ENCODE peak calls at places on chromosomes 13 and 19, in ten cellular contexts. One of them, this sample, is unnamed.

GRCh38 chr19:33775731-33776487 is 20.8 kb upstream of the KCTD15 start:
- DNase-seq in KBM-7: no peak
- DNase-seq in T-helper 9 cell: no peak
- DNase-seq in GM23338: no peak
- DNase-seq in NCI-H2029 treated with DMSO at 0.1 percent for 48 hours: no peak
- DNase-seq in CD8-positive, alpha-beta memory T cell: no peak
- DNase-seq in nucleus accumbens: no peak
- DNase-seq in caudate nucleus: no peak
- DNase-seq in midbrain: no peak
- DNase-seq in CD4-positive, CD25-positive, alpha-beta regulatory T cell: no peak
- DNase-seq in this sample: no peak

GRCh38 chr13:41937388-41937787 is 23.5 kb downstream of the VWA8 start:
- DNase-seq in GM23338: no peak
- DNase-seq in CD4-positive, CD25-positive, alpha-beta regulatory T cell: no peak
- DNase-seq in KBM-7: no peak
- DNase-seq in midbrain: no peak
- DNase-seq in T-helper 9 cell: no peak
- DNase-seq in CD8-positive, alpha-beta memory T cell: no peak
- DNase-seq in NCI-H2029 treated with DMSO at 0.1 percent for 48 hours: no peak
- DNase-seq in caudate nucleus: no peak
- DNase-seq in nucleus accumbens: no peak
- DNase-seq in this sample: no peak

GRCh38 chr13:83221813-83222241 is 660.4 kb downstream of the SLITRK1 start:
- DNase-seq in caudate nucleus: no peak
- DNase-seq in CD4-positive, CD25-positive, alpha-beta regulatory T cell: no peak
- DNase-seq in CD8-positive, alpha-beta memory T cell: no peak
- DNase-seq in KBM-7: no peak
- DNase-seq in nucleus accumbens: no peak
- DNase-seq in NCI-H2029 treated with DMSO at 0.1 percent for 48 hours: no peak
- DNase-seq in midbrain: no peak
- DNase-seq in T-helper 9 cell: no peak
- DNase-seq in GM23338: no peak
- DNase-seq in this sample: peak; percentile 6

GRCh38 chr13:40164137-40164536 is 502.3 kb downstream of the FOXO1 start:
- DNase-seq in caudate nucleus: no peak
- DNase-seq in NCI-H2029 treated with DMSO at 0.1 percent for 48 hours: no peak
- DNase-seq in CD4-positive, CD25-positive, alpha-beta regulatory T cell: no peak
- DNase-seq in T-helper 9 cell: no peak
- DNase-seq in nucleus accumbens: no peak
- DNase-seq in GM23338: no peak
- DNase-seq in midbrain: no peak
- DNase-seq in KBM-7: no peak
- DNase-seq in CD8-positive, alpha-beta memory T cell: no peak
- DNase-seq in this sample: no peak

GRCh38 chr13:85700909-85701308 is 98.3 kb downstream of the SLITRK6 start:
- DNase-seq in CD4-positive, CD25-positive, alpha-beta regulatory T cell: no peak
- DNase-seq in CD8-positive, alpha-beta memory T cell: no peak
- DNase-seq in T-helper 9 cell: no peak
- DNase-seq in KBM-7: no peak
- DNase-seq in midbrain: no peak
- DNase-seq in NCI-H2029 treated with DMSO at 0.1 percent for 48 hours: no peak
- DNase-seq in caudate nucleus: no peak
- DNase-seq in GM23338: no peak
- DNase-seq in nucleus accumbens: no peak
- DNase-seq in this sample: peak; percentile 63

GRCh38 chr13:52461265-52461664 is 6.0 kb downstream of the CKAP2 start:
- DNase-seq in GM23338: no peak
- DNase-seq in caudate nucleus: no peak
- DNase-seq in CD8-positive, alpha-beta memory T cell: no peak
- DNase-seq in NCI-H2029 treated with DMSO at 0.1 percent for 48 hours: no peak
- DNase-seq in midbrain: no peak
- DNase-seq in CD4-positive, CD25-positive, alpha-beta regulatory T cell: peak; percentile 33
- DNase-seq in nucleus accumbens: no peak
- DNase-seq in T-helper 9 cell: no peak
- DNase-seq in KBM-7: no peak
- DNase-seq in this sample: no peak

GRCh38 chr19:13887039-13887438 is 10.1 kb downstream of the NANOS3 start:
- DNase-seq in CD8-positive, alpha-beta memory T cell: no peak
- DNase-seq in nucleus accumbens: no peak
- DNase-seq in midbrain: no peak
- DNase-seq in GM23338: no peak
- DNase-seq in T-helper 9 cell: no peak
- DNase-seq in CD4-positive, CD25-positive, alpha-beta regulatory T cell: no peak
- DNase-seq in NCI-H2029 treated with DMSO at 0.1 percent for 48 hours: no peak
- DNase-seq in KBM-7: no peak
- DNase-seq in caudate nucleus: no peak
- DNase-seq in this sample: peak; percentile 80

GRCh38 chr19:29400917-29401711 is 124.7 kb upstream of the VSTM2B start:
- DNase-seq in GM23338: no peak
- DNase-seq in CD8-positive, alpha-beta memory T cell: no peak
- DNase-seq in midbrain: no peak
- DNase-seq in CD4-positive, CD25-positive, alpha-beta regulatory T cell: no peak
- DNase-seq in NCI-H2029 treated with DMSO at 0.1 percent for 48 hours: no peak
- DNase-seq in KBM-7: no peak
- DNase-seq in caudate nucleus: peak; percentile 9
- DNase-seq in nucleus accumbens: no peak
- DNase-seq in T-helper 9 cell: no peak
- DNase-seq in this sample: no peak

GRCh38 chr19:32691952-32692726 is 518 bp downstream of the NUDT19 start:
- DNase-seq in CD8-positive, alpha-beta memory T cell: peak; percentile 59
- DNase-seq in nucleus accumbens: peak; percentile 57
- DNase-seq in T-helper 9 cell: peak; percentile 26
- DNase-seq in CD4-positive, CD25-positive, alpha-beta regulatory T cell: peak; percentile 73
- DNase-seq in GM23338: peak; percentile 65
- DNase-seq in midbrain: peak; percentile 42
- DNase-seq in caudate nucleus: no peak
- DNase-seq in KBM-7: peak; percentile 64
- DNase-seq in NCI-H2029 treated with DMSO at 0.1 percent for 48 hours: no peak
- DNase-seq in this sample: peak; percentile 65

GRCh38 chr13:38606697-38607096 is 80.2 kb upstream of the FREM2 start:
- DNase-seq in CD4-positive, CD25-positive, alpha-beta regulatory T cell: no peak
- DNase-seq in KBM-7: no peak
- DNase-seq in caudate nucleus: no peak
- DNase-seq in GM23338: no peak
- DNase-seq in midbrain: no peak
- DNase-seq in T-helper 9 cell: no peak
- DNase-seq in CD8-positive, alpha-beta memory T cell: no peak
- DNase-seq in nucleus accumbens: no peak
- DNase-seq in NCI-H2029 treated with DMSO at 0.1 percent for 48 hours: no peak
- DNase-seq in this sample: no peak

GRCh38 chr13:36344173-36344572 is 2.0 kb downstream of the SPART start:
- DNase-seq in GM23338: peak; percentile 39
- DNase-seq in CD4-positive, CD25-positive, alpha-beta regulatory T cell: no peak
- DNase-seq in CD8-positive, alpha-beta memory T cell: no peak
- DNase-seq in KBM-7: peak; percentile 54
- DNase-seq in midbrain: no peak
- DNase-seq in T-helper 9 cell: no peak
- DNase-seq in nucleus accumbens: no peak
- DNase-seq in NCI-H2029 treated with DMSO at 0.1 percent for 48 hours: no peak
- DNase-seq in caudate nucleus: no peak
- DNase-seq in this sample: peak; percentile 67

GRCh38 chr19:3323026-3323425 is 43.4 kb upstream of the NFIC start:
- DNase-seq in CD4-positive, CD25-positive, alpha-beta regulatory T cell: no peak
- DNase-seq in NCI-H2029 treated with DMSO at 0.1 percent for 48 hours: no peak
- DNase-seq in midbrain: no peak
- DNase-seq in T-helper 9 cell: no peak
- DNase-seq in nucleus accumbens: no peak
- DNase-seq in caudate nucleus: no peak
- DNase-seq in GM23338: no peak
- DNase-seq in CD8-positive, alpha-beta memory T cell: no peak
- DNase-seq in KBM-7: no peak
- DNase-seq in this sample: no peak

GRCh38 chr13:30431269-30431950 is 9.1 kb downstream of the UBE2L5 start:
- DNase-seq in nucleus accumbens: no peak
- DNase-seq in NCI-H2029 treated with DMSO at 0.1 percent for 48 hours: no peak
- DNase-seq in CD4-positive, CD25-positive, alpha-beta regulatory T cell: no peak
- DNase-seq in midbrain: no peak
- DNase-seq in T-helper 9 cell: no peak
- DNase-seq in CD8-positive, alpha-beta memory T cell: no peak
- DNase-seq in KBM-7: no peak
- DNase-seq in caudate nucleus: no peak
- DNase-seq in GM23338: no peak
- DNase-seq in this sample: no peak

GRCh38 chr13:40974460-40975407 is 44.4 kb downstream of the ELF1 start:
- DNase-seq in GM23338: peak; percentile 78
- DNase-seq in T-helper 9 cell: no peak
- DNase-seq in NCI-H2029 treated with DMSO at 0.1 percent for 48 hours: no peak
- DNase-seq in CD8-positive, alpha-beta memory T cell: peak; percentile 60
- DNase-seq in nucleus accumbens: no peak
- DNase-seq in midbrain: no peak
- DNase-seq in caudate nucleus: no peak
- DNase-seq in KBM-7: peak; percentile 80
- DNase-seq in CD4-positive, CD25-positive, alpha-beta regulatory T cell: peak; percentile 72
- DNase-seq in this sample: peak; percentile 94

GRCh38 chr13:75305057-75305456 is 176.9 kb downstream of the TBC1D4 start:
- DNase-seq in CD8-positive, alpha-beta memory T cell: no peak
- DNase-seq in midbrain: no peak
- DNase-seq in caudate nucleus: no peak
- DNase-seq in CD4-positive, CD25-positive, alpha-beta regulatory T cell: no peak
- DNase-seq in GM23338: no peak
- DNase-seq in KBM-7: no peak
- DNase-seq in NCI-H2029 treated with DMSO at 0.1 percent for 48 hours: no peak
- DNase-seq in nucleus accumbens: no peak
- DNase-seq in T-helper 9 cell: no peak
- DNase-seq in this sample: peak; percentile 89

GRCh38 chr13:27954406-27954851 is 14.7 kb downstream of the CDX2 start:
- DNase-seq in nucleus accumbens: no peak
- DNase-seq in CD4-positive, CD25-positive, alpha-beta regulatory T cell: no peak
- DNase-seq in midbrain: no peak
- DNase-seq in KBM-7: peak; percentile 71
- DNase-seq in NCI-H2029 treated with DMSO at 0.1 percent for 48 hours: no peak
- DNase-seq in caudate nucleus: no peak
- DNase-seq in CD8-positive, alpha-beta memory T cell: no peak
- DNase-seq in GM23338: peak; percentile 75
- DNase-seq in T-helper 9 cell: no peak
- DNase-seq in this sample: no peak

GRCh38 chr19:2244486-2244885 is 4.6 kb upstream of the AMH start:
- DNase-seq in CD8-positive, alpha-beta memory T cell: no peak
- DNase-seq in GM23338: no peak
- DNase-seq in T-helper 9 cell: no peak
- DNase-seq in KBM-7: no peak
- DNase-seq in midbrain: no peak
- DNase-seq in nucleus accumbens: no peak
- DNase-seq in NCI-H2029 treated with DMSO at 0.1 percent for 48 hours: no peak
- DNase-seq in CD4-positive, CD25-positive, alpha-beta regulatory T cell: no peak
- DNase-seq in caudate nucleus: no peak
- DNase-seq in this sample: no peak

GRCh38 chr13:47299316-47299715 is 402.5 kb upstream of the HTR2A start:
- DNase-seq in T-helper 9 cell: no peak
- DNase-seq in CD8-positive, alpha-beta memory T cell: no peak
- DNase-seq in CD4-positive, CD25-positive, alpha-beta regulatory T cell: no peak
- DNase-seq in NCI-H2029 treated with DMSO at 0.1 percent for 48 hours: no peak
- DNase-seq in midbrain: no peak
- DNase-seq in nucleus accumbens: no peak
- DNase-seq in caudate nucleus: no peak
- DNase-seq in GM23338: no peak
- DNase-seq in KBM-7: no peak
- DNase-seq in this sample: no peak

GRCh38 chr19:1009976-1010538 is 9.8 kb downstream of the GRIN3B start:
- DNase-seq in CD4-positive, CD25-positive, alpha-beta regulatory T cell: no peak
- DNase-seq in midbrain: no peak
- DNase-seq in nucleus accumbens: no peak
- DNase-seq in caudate nucleus: no peak
- DNase-seq in NCI-H2029 treated with DMSO at 0.1 percent for 48 hours: no peak
- DNase-seq in CD8-positive, alpha-beta memory T cell: no peak
- DNase-seq in KBM-7: no peak
- DNase-seq in GM23338: no peak
- DNase-seq in T-helper 9 cell: no peak
- DNase-seq in this sample: no peak

GRCh38 chr13:51364404-51365008 is 25.0 kb downstream of the SERPINE3 start:
- DNase-seq in KBM-7: peak; percentile 67
- DNase-seq in NCI-H2029 treated with DMSO at 0.1 percent for 48 hours: no peak
- DNase-seq in GM23338: no peak
- DNase-seq in midbrain: no peak
- DNase-seq in CD4-positive, CD25-positive, alpha-beta regulatory T cell: no peak
- DNase-seq in T-helper 9 cell: no peak
- DNase-seq in caudate nucleus: no peak
- DNase-seq in CD8-positive, alpha-beta memory T cell: no peak
- DNase-seq in nucleus accumbens: no peak
- DNase-seq in this sample: no peak

GRCh38 chr13:76992548-76993001 is 694 bp downstream of the CLN5 start:
- DNase-seq in T-helper 9 cell: no peak
- DNase-seq in KBM-7: no peak
- DNase-seq in CD4-positive, CD25-positive, alpha-beta regulatory T cell: no peak
- DNase-seq in nucleus accumbens: peak; percentile 44
- DNase-seq in caudate nucleus: peak; percentile 10
- DNase-seq in NCI-H2029 treated with DMSO at 0.1 percent for 48 hours: no peak
- DNase-seq in GM23338: peak; percentile 60
- DNase-seq in CD8-positive, alpha-beta memory T cell: no peak
- DNase-seq in midbrain: peak; percentile 57
- DNase-seq in this sample: peak; percentile 71

GRCh38 chr13:88674841-88675240 is 1003.7 kb downstream of the SLITRK5 start:
- DNase-seq in midbrain: no peak
- DNase-seq in CD8-positive, alpha-beta memory T cell: no peak
- DNase-seq in nucleus accumbens: no peak
- DNase-seq in T-helper 9 cell: no peak
- DNase-seq in KBM-7: no peak
- DNase-seq in caudate nucleus: peak; percentile 4
- DNase-seq in GM23338: no peak
- DNase-seq in CD4-positive, CD25-positive, alpha-beta regulatory T cell: no peak
- DNase-seq in NCI-H2029 treated with DMSO at 0.1 percent for 48 hours: no peak
- DNase-seq in this sample: peak; percentile 46

GRCh38 chr19:6820237-6820636 is 47.7 kb downstream of the VAV1 start:
- DNase-seq in CD8-positive, alpha-beta memory T cell: no peak
- DNase-seq in T-helper 9 cell: no peak
- DNase-seq in NCI-H2029 treated with DMSO at 0.1 percent for 48 hours: no peak
- DNase-seq in GM23338: no peak
- DNase-seq in caudate nucleus: no peak
- DNase-seq in midbrain: no peak
- DNase-seq in nucleus accumbens: no peak
- DNase-seq in CD4-positive, CD25-positive, alpha-beta regulatory T cell: no peak
- DNase-seq in KBM-7: no peak
- DNase-seq in this sample: no peak

GRCh38 chr13:51333826-51334225 is 5.7 kb upstream of the SERPINE3 start:
- DNase-seq in NCI-H2029 treated with DMSO at 0.1 percent for 48 hours: no peak
- DNase-seq in T-helper 9 cell: no peak
- DNase-seq in CD8-positive, alpha-beta memory T cell: no peak
- DNase-seq in caudate nucleus: no peak
- DNase-seq in midbrain: no peak
- DNase-seq in nucleus accumbens: no peak
- DNase-seq in CD4-positive, CD25-positive, alpha-beta regulatory T cell: no peak
- DNase-seq in KBM-7: no peak
- DNase-seq in GM23338: no peak
- DNase-seq in this sample: no peak

GRCh38 chr13:35086667-35087066 is 144.6 kb downstream of the NBEA start:
- DNase-seq in nucleus accumbens: no peak
- DNase-seq in CD8-positive, alpha-beta memory T cell: no peak
- DNase-seq in KBM-7: no peak
- DNase-seq in caudate nucleus: no peak
- DNase-seq in midbrain: no peak
- DNase-seq in T-helper 9 cell: no peak
- DNase-seq in GM23338: no peak
- DNase-seq in NCI-H2029 treated with DMSO at 0.1 percent for 48 hours: no peak
- DNase-seq in CD4-positive, CD25-positive, alpha-beta regulatory T cell: no peak
- DNase-seq in this sample: no peak

GRCh38 chr19:44848036-44848804 is 2.1 kb downstream of the NECTIN2 start:
- DNase-seq in GM23338: peak; percentile 87
- DNase-seq in nucleus accumbens: no peak
- DNase-seq in caudate nucleus: no peak
- DNase-seq in midbrain: no peak
- DNase-seq in CD8-positive, alpha-beta memory T cell: no peak
- DNase-seq in CD4-positive, CD25-positive, alpha-beta regulatory T cell: no peak
- DNase-seq in NCI-H2029 treated with DMSO at 0.1 percent for 48 hours: no peak
- DNase-seq in KBM-7: no peak
- DNase-seq in T-helper 9 cell: no peak
- DNase-seq in this sample: peak; percentile 53

GRCh38 chr19:19372656-19373416 is 32.6 kb upstream of the GATAD2A start:
- DNase-seq in nucleus accumbens: no peak
- DNase-seq in CD4-positive, CD25-positive, alpha-beta regulatory T cell: peak; percentile 88
- DNase-seq in KBM-7: peak; percentile 85
- DNase-seq in caudate nucleus: no peak
- DNase-seq in CD8-positive, alpha-beta memory T cell: no peak
- DNase-seq in midbrain: peak; percentile 32
- DNase-seq in T-helper 9 cell: no peak
- DNase-seq in GM23338: peak; percentile 65
- DNase-seq in NCI-H2029 treated with DMSO at 0.1 percent for 48 hours: no peak
- DNase-seq in this sample: peak; percentile 77

GRCh38 chr19:43784981-43785808 is 4.4 kb upstream of the KCNN4 start:
- DNase-seq in NCI-H2029 treated with DMSO at 0.1 percent for 48 hours: peak; percentile 89
- DNase-seq in CD8-positive, alpha-beta memory T cell: peak; percentile 60
- DNase-seq in CD4-positive, CD25-positive, alpha-beta regulatory T cell: peak; percentile 84
- DNase-seq in KBM-7: peak; percentile 82
- DNase-seq in GM23338: peak; percentile 92
- DNase-seq in T-helper 9 cell: peak; percentile 26
- DNase-seq in midbrain: peak; percentile 41
- DNase-seq in nucleus accumbens: peak; percentile 18
- DNase-seq in caudate nucleus: no peak
- DNase-seq in this sample: peak; percentile 90

This sample was measured in OCI-M1.